ENCODE peak calls at places on chromosome 21, in six cellular contexts. V, D, A, I, W and H are unnamed samples.

GRCh38 chr21:15617968-15618367 is 111.8 kb upstream of the USP25 start:
- DNase-seq in D (no peak), V (no peak), A (no peak), I (no peak), W (peak), H (no peak)

GRCh38 chr21:20272791-20273362 is 725.3 kb upstream of the NCAM2 start:
- DNase-seq in V (no peak), D (no peak), A (no peak), W (no peak), I (no peak), H (no peak)

GRCh38 chr21:36450511-36450910 is 29.4 kb downstream of the CLDN14 start:
- DNase-seq in V (no peak), I (no peak), A (no peak), W (no peak), D (no peak), H (no peak)

GRCh38 chr21:39155578-39155977 is 27.7 kb downstream of the PSMG1 start:
- DNase-seq in I (no peak), D (no peak), W (no peak), V (no peak), A (no peak), H (no peak)

GRCh38 chr21:43306391-43306790 is 120.5 kb downstream of the SIK1 start:
- DNase-seq in D (no peak), V (no peak), I (no peak), W (no peak), A (no peak), H (no peak)

GRCh38 chr21:39314155-39315027 is 959 bp upstream of the BRWD1 start:
- DNase-seq in I (no peak), D (no peak), W (no peak), A (no peak), V (no peak), H (peak)

GRCh38 chr21:43814215-43815106 is 25.1 kb downstream of the RRP1 start:
- DNase-seq in A (no peak), D (no peak), V (no peak), W (no peak), I (peak), H (no peak)

GRCh38 chr21:42235593-42235992 is 16.7 kb downstream of the ABCG1 start:
- DNase-seq in W (no peak), I (no peak), V (peak), D (no peak), A (no peak), H (no peak)

GRCh38 chr21:41802684-41803083 is 35.8 kb upstream of the RIPK4 start:
- DNase-seq in I (no peak), A (no peak), D (no peak), V (no peak), W (no peak), H (no peak)

GRCh38 chr21:25871566-25871965 is 136.8 kb downstream of the GABPA start:
- DNase-seq in A (no peak), W (no peak), D (no peak), V (peak), I (peak), H (peak)
- TF ChIP-seq JUND in A (no peak), W (no peak), D (no peak), V (no peak), I (no peak), H (no peak)

GRCh38 chr21:34133802-34134201 is 60.4 kb downstream of the MRPS6 start:
- DNase-seq in I (no peak), A (no peak), W (no peak), V (peak), D (no peak), H (no peak)
- TF ChIP-seq JUND in I (no peak), A (no peak), W (no peak), V (no peak), D (no peak), H (no peak)

GRCh38 chr21:31837613-31838390 is 35.0 kb upstream of the HUNK start:
- DNase-seq in I (no peak), A (no peak), V (no peak), D (no peak), W (no peak), H (no peak)
- TF ChIP-seq JUND in I (no peak), A (no peak), V (no peak), D (no peak), W (no peak), H (no peak)

DNA sequence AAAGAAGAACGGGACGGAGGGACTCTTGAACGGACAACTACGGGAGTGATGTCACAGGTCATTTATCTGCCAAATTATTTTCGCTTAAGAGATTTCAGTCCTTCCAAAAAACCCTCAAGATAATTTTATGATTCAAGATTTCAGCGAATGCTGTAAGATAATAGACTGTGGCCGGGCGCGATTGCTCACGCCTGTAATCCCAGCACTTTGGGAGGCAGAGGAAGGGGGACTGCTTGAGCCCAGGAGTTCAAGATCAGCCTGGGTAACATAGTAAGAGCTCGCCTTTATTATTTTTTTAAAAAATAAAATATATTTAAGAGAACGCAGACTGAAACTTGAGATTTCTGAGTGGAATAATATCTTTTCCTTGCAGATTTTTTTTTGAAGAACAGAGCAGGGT is 609 bp downstream of the RWDD2B start:
- DNase-seq in W (peak), V (no peak), A (no peak), I (no peak), D (no peak), H (no peak)
- TF ChIP-seq JUND in W (no peak), V (no peak), A (no peak), I (no peak), D (no peak), H (no peak)

GRCh38 chr21:31912501-31912900 is 39.7 kb downstream of the HUNK start:
- DNase-seq in I (no peak), A (no peak), W (no peak), V (no peak), D (no peak), H (peak)

GRCh38 chr21:31911138-31911907 is 38.5 kb downstream of the HUNK start:
- DNase-seq in V (no peak), W (no peak), I (no peak), A (no peak), D (no peak), H (no peak)

GRCh38 chr21:31914472-31914871 is 41.7 kb downstream of the HUNK start:
- DNase-seq in W (no peak), V (no peak), D (no peak), I (no peak), A (no peak), H (no peak)

GRCh38 chr21:31915566-31915965 is 42.7 kb downstream of the HUNK start:
- DNase-seq in A (no peak), D (no peak), V (no peak), I (no peak), W (no peak), H (no peak)

DNA sequence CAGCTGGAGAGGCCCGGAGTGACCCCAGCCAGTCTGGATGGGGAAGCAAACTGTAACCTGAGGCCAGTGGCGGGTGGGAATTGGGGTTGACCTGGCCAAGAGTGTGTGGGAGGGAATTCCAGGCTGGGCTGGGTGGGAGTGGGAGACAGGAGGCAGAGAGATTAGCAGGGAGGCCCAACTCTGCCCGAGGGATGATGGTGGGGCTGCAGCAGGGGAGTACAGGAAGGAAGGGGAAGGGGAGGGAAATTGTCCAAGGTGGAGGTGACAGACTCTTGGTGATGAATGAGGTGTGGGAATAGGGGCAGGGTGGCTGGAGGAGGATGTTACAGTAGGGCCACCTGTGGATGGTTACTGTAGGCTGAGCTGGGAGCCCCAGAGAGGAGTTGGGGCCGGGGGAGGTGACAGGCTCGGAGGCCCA is 40.4 kb downstream of the HUNK start:
- DNase-seq in I (no peak), A (no peak), D (no peak), W (no peak), V (no peak), H (no peak)
- TF ChIP-seq JUND in I (no peak), A (no peak), D (no peak), W (no peak), V (no peak), H (no peak)

GRCh38 chr21:26847951-26848350 is 2.7 kb upstream of the ADAMTS1 start:
- DNase-seq in A (no peak), W (no peak), D (no peak), V (no peak), I (no peak), H (no peak)

GRCh38 chr21:26852422-26852821 is 7.2 kb upstream of the ADAMTS1 start:
- DNase-seq in I (no peak), A (no peak), D (no peak), V (no peak), W (no peak), H (no peak)

GRCh38 chr21:26851109-26851944 is 6.1 kb upstream of the ADAMTS1 start:
- DNase-seq in A (no peak), I (no peak), W (no peak), V (no peak), D (no peak), H (no peak)

GRCh38 chr21:26850116-26850643 is 5.0 kb upstream of the ADAMTS1 start:
- DNase-seq in I (no peak), D (peak), V (no peak), A (peak), W (peak), H (peak)

GRCh38 chr21:26849428-26850115 is 4.4 kb upstream of the ADAMTS1 start:
- DNase-seq in D (peak), W (peak), A (no peak), V (peak), I (no peak), H (peak)
- TF ChIP-seq JUND in D (no peak), W (no peak), A (no peak), V (no peak), I (no peak), H (no peak)

DNA sequence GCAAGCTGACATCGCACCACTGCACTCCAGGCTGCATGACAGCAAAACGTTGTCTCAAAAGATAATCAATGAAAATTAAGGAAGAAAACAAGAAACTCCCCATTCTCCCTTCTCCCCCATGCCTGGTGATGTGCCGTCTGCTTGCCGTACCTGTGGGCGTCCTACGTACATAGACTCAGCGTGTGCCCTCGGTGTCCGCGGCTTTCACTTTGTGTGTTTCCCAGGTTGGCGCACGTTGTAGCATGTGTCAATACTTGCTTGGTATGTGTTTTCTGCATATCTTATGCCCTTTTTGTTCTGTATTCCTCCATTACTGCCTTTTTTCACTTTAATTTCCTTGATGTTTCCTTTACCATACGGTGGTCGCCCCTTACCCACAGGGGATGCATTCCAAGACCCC is 53.8 kb downstream of the PCNT start:
- DNase-seq in V (no peak), D (no peak), I (no peak), W (no peak), A (no peak), H (no peak)
- TF ChIP-seq JUND in V (no peak), D (no peak), I (no peak), W (no peak), A (no peak), H (no peak)

DNA sequence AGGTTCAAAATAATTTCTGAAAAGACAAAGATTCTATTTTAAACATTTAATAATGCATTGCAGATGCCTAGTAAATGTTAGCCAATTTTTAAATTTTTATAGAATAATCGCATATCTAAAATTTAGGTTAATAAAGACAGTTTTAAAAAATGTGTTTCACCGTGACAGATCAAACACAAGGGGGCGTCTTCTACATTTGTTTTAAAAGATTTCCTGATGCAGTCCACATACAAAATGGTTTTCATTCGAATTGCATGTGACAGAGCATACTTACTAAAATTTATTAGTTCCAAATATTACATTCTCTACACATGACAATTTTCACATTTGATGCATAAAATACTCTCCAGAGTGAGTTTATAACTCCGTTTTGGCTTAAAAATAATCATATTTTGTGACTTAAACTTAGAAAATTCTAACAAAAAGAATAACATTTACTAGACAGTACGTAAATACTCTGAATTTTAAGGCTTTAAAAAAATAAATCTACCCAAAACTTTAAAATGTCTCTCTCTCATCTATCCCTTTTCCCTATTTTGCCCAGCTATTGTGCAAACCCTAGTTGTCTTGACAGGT is 75.5 kb downstream of the ADAMTS1 start:
- DNase-seq in I (no peak), W (peak), D (no peak), V (no peak), A (no peak), H (no peak)
- TF ChIP-seq JUND in I (no peak), W (no peak), D (no peak), V (no peak), A (no peak), H (no peak)